ENCODE peak calls at places on chromosomes 2 and 18, in ten cellular contexts. I is activated gamma-delta T cell treated with Interleukin-2 at 50 U/mL for 16 hours; Q is NCI-H2107; H is NCI-H1105; Y is effector memory CD8-positive, alpha-beta T cell; W is CD4-positive, alpha-beta T cell; R is hepatocyte; X is midbrain; P is HuH-7; G is activated T-cell treated with anti-CD3 and anti-CD28 coated beads, Interleukin-2, amount 50 U/mL, for 24 hours. C is an unnamed sample.

GRCh38 chr2:88841224-88841929 is 149.9 kb downstream of the RPIA start:
- DNase-seq in I (no peak), Q (no peak), H (no peak), Y (no peak), W (no peak), R (no peak), X (no peak), P (no peak), G (no peak), C (no peak)

GRCh38 chr2:217859926-217860325 is 142.9 kb downstream of the TNS1 start:
- DNase-seq in I (no peak), Q (no peak), H (no peak), Y (no peak), W (no peak), R (no peak), X (no peak), P (no peak), G (no peak), C (no peak)

GRCh38 chr2:107133412-107133811 is 247.4 kb upstream of the ST6GAL2 start:
- DNase-seq in I (no peak), Q (no peak), H (no peak), Y (no peak), W (no peak), R (no peak), X (no peak), P (no peak), G (no peak), C (no peak)

GRCh38 chr18:50862401-50862800 is 16.5 kb upstream of the ME2 start:
- DNase-seq in I (no peak), Q (no peak), H (no peak), Y (no peak), W (no peak), R (no peak), X (peak), P (no peak), G (no peak), C (no peak)

GRCh38 chr2:164389411-164389810 is 231.9 kb downstream of the GRB14 start:
- DNase-seq in I (no peak), Q (no peak), H (no peak), Y (no peak), W (no peak), R (no peak), X (no peak), P (no peak), G (no peak), C (no peak)

GRCh38 chr18:68520406-68521075 is 194.4 kb downstream of the TMX3 start:
- DNase-seq in I (no peak), Q (no peak), H (no peak), Y (no peak), W (no peak), R (no peak), X (no peak), P (no peak), G (no peak), C (no peak)

GRCh38 chr2:152234277-152234676 is 58.7 kb upstream of the STAM2 start:
- DNase-seq in I (no peak), Q (no peak), H (no peak), Y (no peak), W (no peak), R (no peak), X (no peak), P (no peak), G (no peak), C (no peak)

GRCh38 chr2:224448236-224448635 is 46.3 kb upstream of the FAM124B start:
- DNase-seq in I (no peak), Q (no peak), H (no peak), Y (no peak), W (no peak), R (no peak), X (no peak), P (no peak), G (no peak), C (no peak)

GRCh38 chr2:29528891-29529520 is 392.4 kb downstream of the ALK start:
- DNase-seq in I (no peak), Q (no peak), H (no peak), Y (no peak), W (no peak), R (peak), X (no peak), P (no peak), G (no peak), C (peak)

GRCh38 chr2:134574610-134575332 is 144.0 kb downstream of the TMEM163 start:
- DNase-seq in I (no peak), Q (no peak), H (no peak), Y (no peak), W (no peak), R (no peak), X (no peak), P (no peak), G (no peak), C (no peak)

GRCh38 chr2:53727921-53728320 is 39.7 kb upstream of the CHAC2 start:
- DNase-seq in I (no peak), Q (no peak), H (no peak), Y (no peak), W (no peak), R (no peak), X (no peak), P (no peak), G (no peak), C (no peak)

GRCh38 chr2:126664639-126665038 is 8.7 kb downstream of the GYPC start:
- DNase-seq in I (no peak), Q (no peak), H (no peak), Y (no peak), W (no peak), R (no peak), X (no peak), P (no peak), G (no peak), C (no peak)

GRCh38 chr18:79738041-79738461 is 58.4 kb downstream of the CTDP1 start:
- DNase-seq in I (no peak), Q (no peak), H (no peak), Y (no peak), W (no peak), R (no peak), X (no peak), P (no peak), G (no peak), C (no peak)

GRCh38 chr18:4060427-4061281 is 394.5 kb downstream of the DLGAP1 start:
- DNase-seq in I (no peak), Q (no peak), H (no peak), Y (no peak), W (no peak), R (no peak), X (no peak), P (no peak), G (no peak), C (no peak)

GRCh38 chr18:48989304-48990284 is 38.8 kb upstream of the SMAD7 start:
- DNase-seq in I (no peak), Q (no peak), H (no peak), Y (no peak), W (no peak), R (no peak), X (no peak), P (no peak), G (no peak), C (no peak)

GRCh38 chr18:75218064-75218463 is 7.5 kb downstream of the TSHZ1 start:
- DNase-seq in I (no peak), Q (no peak), H (peak), Y (no peak), W (no peak), R (no peak), X (no peak), P (no peak), G (no peak), C (no peak)

GRCh38 chr18:2794159-2794558 is 52.6 kb upstream of the EMILIN2 start:
- DNase-seq in I (no peak), Q (no peak), H (no peak), Y (no peak), W (no peak), R (no peak), X (no peak), P (no peak), G (no peak), C (no peak)